ENCODE peak calls at places on chromosomes 6 and 20, in six cellular contexts. J is ovary, K is NB4, Y is cardiac fibroblast, E is A549, B is cardiac muscle cell. Q is an unnamed sample.

GRCh38 chr20:438581-439469 is 23.5 kb downstream of the TBC1D20 start:
- DNase-seq in J (no peak), K (no peak), Y (no peak), E (no peak), B (no peak), Q (no peak)

GRCh38 chr6:33419580-33420492 is at the start of gene SYNGAP1:
- DNase-seq in J (peak; percentile 86), K (no peak), Y (peak; percentile 33), E (no peak), B (peak; percentile 57), Q (peak; percentile 23)

GRCh38 chr6:33700391-33701050 is 11.0 kb downstream of the UQCC2 start:
- DNase-seq in J (peak; percentile 64), K (peak; percentile 72), Y (peak; percentile 75), E (peak; percentile 77), B (peak; percentile 86), Q (no peak)

GRCh38 chr20:40279390-40279789 is 409.6 kb downstream of the MAFB start:
- DNase-seq in J (no peak), K (peak; percentile 62), Y (peak; percentile 61), E (no peak), B (no peak), Q (peak; percentile 63)

GRCh38 chr6:90375681-90376439 is 79.2 kb upstream of the BACH2 start:
- DNase-seq in J (no peak), K (no peak), Y (peak; percentile 54), E (no peak), B (no peak), Q (peak; percentile 41)

GRCh38 chr6:139588076-139588639 is 213.7 kb upstream of the CITED2 start:
- DNase-seq in J (no peak), K (no peak), Y (no peak), E (no peak), B (peak; percentile 65), Q (no peak)

GRCh38 chr20:57439432-57439831 is 48.2 kb downstream of the RBM38 start:
- DNase-seq in J (peak; percentile 58), K (no peak), Y (no peak), E (peak; percentile 29), B (no peak), Q (no peak)

GRCh38 chr6:116556065-116556464 is 2.5 kb downstream of the CALHM4 start:
- DNase-seq in J (no peak), K (no peak), Y (peak; percentile 85), E (no peak), B (no peak), Q (no peak)

GRCh38 chr20:11912013-11912663 is 5.6 kb upstream of the BTBD3 start:
- DNase-seq in J (no peak), K (peak; percentile 44), Y (peak; percentile 30), E (peak; percentile 24), B (peak; percentile 15), Q (no peak)

GRCh38 chr6:165714907-165715306 is 51.9 kb upstream of the PDE10A start:
- DNase-seq in J (no peak), K (no peak), Y (no peak), E (no peak), B (no peak), Q (no peak)

GRCh38 chr6:44401138-44401537 is 13.6 kb downstream of the CDC5L start:
- DNase-seq in J (no peak), K (no peak), Y (no peak), E (no peak), B (no peak), Q (no peak)

GRCh38 chr6:21359926-21360325 is 233.6 kb upstream of the SOX4 start:
- DNase-seq in J (no peak), K (no peak), Y (no peak), E (no peak), B (no peak), Q (no peak)

GRCh38 chr6:81138236-81138635 is 614.2 kb downstream of the TENT5A start:
- DNase-seq in J (no peak), K (no peak), Y (no peak), E (no peak), B (no peak), Q (no peak)

GRCh38 chr6:3263091-3263490 is 4.3 kb downstream of the PSMG4 start:
- DNase-seq in J (no peak), K (no peak), Y (no peak), E (no peak), B (no peak), Q (no peak)

GRCh38 chr6:154848580-154848979 is 115.4 kb downstream of the SCAF8 start:
- DNase-seq in J (no peak), K (no peak), Y (peak; percentile 29), E (no peak), B (no peak), Q (no peak)

GRCh38 chr20:4898845-4899244 is 102.5 kb downstream of the SLC23A2 start:
- DNase-seq in J (no peak), K (no peak), Y (no peak), E (no peak), B (no peak), Q (no peak)

GRCh38 chr6:13268914-13269532 is 59.3 kb downstream of the TBC1D7 start:
- DNase-seq in J (no peak), K (peak; percentile 36), Y (peak; percentile 79), E (no peak), B (peak; percentile 52), Q (peak; percentile 61)

GRCh38 chr6:3188262-3188661 is 30.9 kb upstream of the TUBB2A start:
- DNase-seq in J (no peak), K (no peak), Y (no peak), E (no peak), B (no peak), Q (no peak)

GRCh38 chr6:169783971-169784930 is 32.8 kb downstream of the ERMARD start:
- DNase-seq in J (no peak), K (no peak), Y (no peak), E (no peak), B (no peak), Q (no peak)

GRCh38 chr6:34243131-34243771 is 5.6 kb downstream of the SMIM29 start:
- DNase-seq in J (peak; percentile 11), K (peak; percentile 55), Y (peak; percentile 76), E (no peak), B (no peak), Q (no peak)

GRCh38 chr20:22490287-22491187 is 93.8 kb downstream of the FOXA2 start:
- DNase-seq in J (no peak), K (peak; percentile 7), Y (no peak), E (peak; percentile 94), B (peak; percentile 23), Q (no peak)

GRCh38 chr20:51934301-51935002 is 132.1 kb upstream of the SALL4 start:
- DNase-seq in J (no peak), K (no peak), Y (no peak), E (no peak), B (no peak), Q (no peak)

GRCh38 chr20:45306431-45306982 is at the start of gene RBPJL:
- DNase-seq in J (no peak), K (peak; percentile 32), Y (no peak), E (no peak), B (peak; percentile 42), Q (no peak)

GRCh38 chr6:20707166-20707485 is 172.9 kb downstream of the CDKAL1 start:
- DNase-seq in J (no peak), K (no peak), Y (no peak), E (peak; percentile 18), B (no peak), Q (no peak)

GRCh38 chr20:10448270-10449156 is 13.4 kb downstream of the SLX4IP start:
- DNase-seq in J (no peak), K (peak; percentile 30), Y (no peak), E (no peak), B (no peak), Q (no peak)

DNA sequence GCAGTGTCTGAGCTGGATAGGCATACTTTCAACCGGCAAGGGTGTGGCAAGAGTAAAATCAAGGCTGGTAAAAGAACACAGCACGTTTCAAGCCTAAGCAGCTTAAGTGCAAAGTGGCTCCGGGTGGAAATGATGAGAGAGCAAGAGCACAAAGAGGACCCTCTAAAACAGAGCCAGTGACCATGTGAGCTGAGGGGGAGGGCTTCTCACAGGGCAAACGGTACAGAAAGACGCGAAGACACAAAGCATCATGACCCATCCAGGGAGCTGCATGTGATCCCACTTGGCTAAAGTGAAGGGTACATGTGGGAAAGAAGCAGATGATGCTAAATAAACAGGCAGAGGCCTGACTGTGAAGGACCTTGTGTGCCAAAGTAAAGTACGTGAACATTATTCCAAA is 25.7 kb downstream of the FKBP5 start:
- DNase-seq in J (no peak), K (no peak), Y (no peak), E (no peak), B (peak; percentile 11), Q (no peak)
- H3K4me3 ChIP-seq in J (no peak overlapping the region), K (no peak overlapping the region), Y (no peak overlapping the region), E (no peak overlapping the region), B (no peak overlapping the region), Q (no peak overlapping the region)

DNA sequence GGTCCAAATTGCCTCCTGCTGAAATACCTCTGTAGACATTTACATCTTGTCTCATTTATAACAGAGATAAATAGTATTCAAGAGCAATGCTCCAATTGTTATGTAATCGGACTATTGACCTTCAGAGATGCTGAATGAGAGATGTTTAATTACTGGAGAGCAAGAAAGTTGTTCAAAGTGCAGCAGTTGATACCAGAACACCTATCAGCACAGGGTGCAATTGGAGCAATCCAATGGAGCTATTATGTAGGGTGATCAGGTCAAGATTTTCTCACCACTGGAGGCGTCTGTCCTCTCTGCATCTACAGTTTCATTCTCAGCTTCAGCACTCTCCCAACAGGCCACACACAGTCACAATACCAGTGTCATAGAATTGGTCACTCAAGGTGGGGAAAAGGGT is 19.5 kb upstream of the TMX4 start:
- DNase-seq in J (no peak), K (no peak), Y (no peak), E (peak; percentile 8), B (no peak), Q (no peak)
- TF ChIP-seq CTCF in J (no peak), K (no peak), Y (no peak), E (no peak), B (no peak), Q (no peak)

GRCh38 chr6:37554480-37554819 is 54.8 kb upstream of the CCDC167 start:
- DNase-seq in J (no peak), K (no peak), Y (peak; percentile 19), E (no peak), B (no peak), Q (no peak)
- H3K4me3 ChIP-seq in J (no peak overlapping the region), K (no peak overlapping the region), Y (no peak overlapping the region), E (no peak overlapping the region), B (no peak overlapping the region), Q (no peak overlapping the region)

GRCh38 chr20:59670786-59671492 is 66.6 kb downstream of the PHACTR3 start:
- DNase-seq in J (no peak), K (no peak), Y (no peak), E (no peak), B (no peak), Q (no peak)

GRCh38 chr20:59667981-59668515 is 63.7 kb downstream of the PHACTR3 start:
- DNase-seq in J (no peak), K (no peak), Y (no peak), E (no peak), B (no peak), Q (no peak)

GRCh38 chr20:59669451-59669850 is 65.1 kb downstream of the PHACTR3 start:
- DNase-seq in J (no peak), K (no peak), Y (no peak), E (no peak), B (no peak), Q (no peak)

GRCh38 chr20:59667131-59667530 is 62.8 kb downstream of the PHACTR3 start:
- DNase-seq in J (no peak), K (no peak), Y (no peak), E (no peak), B (no peak), Q (no peak)

DNA sequence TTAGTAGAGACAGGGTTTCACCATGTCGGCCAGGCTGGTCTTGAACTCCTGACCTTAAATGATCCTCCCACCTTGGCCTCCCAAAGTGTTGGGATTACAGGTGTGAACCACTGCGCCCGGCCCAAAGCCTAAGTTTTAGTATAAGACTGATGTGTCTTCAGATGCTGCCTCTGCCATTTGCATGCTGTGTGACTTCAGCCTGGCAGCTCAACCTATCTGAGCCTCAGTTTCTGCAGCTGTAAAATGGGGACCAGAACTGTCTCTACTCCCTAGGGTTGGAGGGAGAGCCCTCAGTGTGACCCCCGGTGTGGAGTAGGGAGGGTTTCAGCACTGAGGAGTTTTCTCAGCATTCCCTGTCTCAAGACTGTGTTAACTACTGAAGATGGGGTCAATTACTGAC is 64.6 kb downstream of the PHACTR3 start:
- DNase-seq in J (no peak), K (no peak), Y (no peak), E (no peak), B (no peak), Q (no peak)
- TF ChIP-seq CTCF in J (no peak), K (no peak), Y (no peak), E (no peak), B (no peak), Q (no peak)